ENCODE peak calls at places on chromosomes 1 and 21, in eight cellular contexts. P, Q, F, I, V, Z, R and Y are unnamed samples.
A peak's percentile ranks its signal among the peaks of the same experiment; 100 is the strongest.

GRCh38 chr1:197063212-197063611 is 3.8 kb downstream of the F13B start:
- DNase-seq in P (no peak), Q (no peak), F (no peak), I (no peak), V (no peak), Z (no peak), R (no peak), Y (no peak)

GRCh38 chr1:37556712-37557196 is at the start of gene DNALI1:
- DNase-seq in P (peak; percentile 34), Q (peak; percentile 82), F (peak; percentile 89), I (peak; percentile 85), V (peak; percentile 96), Z (peak; percentile 82), R (peak; percentile 79), Y (peak; percentile 91)

GRCh38 chr1:240190881-240191385 is 99.2 kb downstream of the FMN2 start:
- DNase-seq in P (peak; percentile 88), Q (no peak), F (peak; percentile 67), I (no peak), V (no peak), Z (peak; percentile 15), R (no peak), Y (no peak)

GRCh38 chr1:225888898-225889690 is at the start of gene LEFTY1:
- DNase-seq in P (no peak), Q (no peak), F (no peak), I (peak; percentile 83), V (no peak), Z (peak; percentile 73), R (peak; percentile 74), Y (no peak)

GRCh38 chr1:206461602-206462455 is 8.4 kb upstream of the IKBKE start:
- DNase-seq in P (peak; percentile 97), Q (no peak), F (peak; percentile 81), I (peak; percentile 85), V (no peak), Z (peak; percentile 82), R (no peak), Y (peak; percentile 79)

GRCh38 chr1:27113861-27114260 is 41.1 kb downstream of the SLC9A1 start:
- DNase-seq in P (no peak), Q (no peak), F (no peak), I (no peak), V (no peak), Z (no peak), R (no peak), Y (no peak)

GRCh38 chr1:34796990-34797389 is 4.2 kb downstream of the GJA4 start:
- DNase-seq in P (no peak), Q (no peak), F (no peak), I (no peak), V (no peak), Z (no peak), R (no peak), Y (no peak)

GRCh38 chr1:100433563-100433962 is 81.3 kb downstream of the CDC14A start:
- DNase-seq in P (peak; percentile 29), Q (no peak), F (no peak), I (no peak), V (no peak), Z (no peak), R (no peak), Y (no peak)

GRCh38 chr1:198168180-198168579 is 11.4 kb downstream of the NEK7 start:
- DNase-seq in P (no peak), Q (no peak), F (no peak), I (no peak), V (no peak), Z (no peak), R (no peak), Y (no peak)

GRCh38 chr1:93205892-93206566 is 25.5 kb downstream of the CCDC18 start:
- DNase-seq in P (no peak), Q (no peak), F (no peak), I (no peak), V (no peak), Z (no peak), R (no peak), Y (no peak)

GRCh38 chr1:31701137-31701736 is 2.6 kb downstream of the COL16A1 start:
- DNase-seq in P (peak; percentile 96), Q (peak; percentile 89), F (peak; percentile 99), I (peak; percentile 81), V (peak; percentile 91), Z (peak; percentile 80), R (peak; percentile 78), Y (peak; percentile 81)

GRCh38 chr1:63794354-63794753 is 20.5 kb downstream of the ROR1 start:
- DNase-seq in P (no peak), Q (no peak), F (no peak), I (no peak), V (no peak), Z (no peak), R (no peak), Y (no peak)

GRCh38 chr1:157199421-157199755 is 61.2 kb upstream of the ETV3 start:
- DNase-seq in P (no peak), Q (no peak), F (no peak), I (no peak), V (no peak), Z (no peak), R (no peak), Y (no peak)

GRCh38 chr21:40115775-40116174 is 248.5 kb downstream of the PCP4 start:
- DNase-seq in P (no peak), Q (no peak), F (no peak), I (no peak), V (no peak), Z (no peak), R (no peak), Y (no peak)

GRCh38 chr1:39378377-39378776 is 113.1 kb upstream of the BMP8A start:
- DNase-seq in P (peak; percentile 74), Q (no peak), F (no peak), I (peak; percentile 52), V (no peak), Z (peak; percentile 25), R (no peak), Y (no peak)

GRCh38 chr1:23216771-23217420 is 406 bp downstream of the HTR1D start:
- DNase-seq in P (no peak), Q (no peak), F (no peak), I (peak; percentile 34), V (no peak), Z (no peak), R (no peak), Y (no peak)

GRCh38 chr1:1778827-1779675 is 781 bp upstream of the NADK start:
- DNase-seq in P (peak; percentile 90), Q (peak; percentile 80), F (no peak), I (peak; percentile 93), V (peak; percentile 81), Z (peak; percentile 95), R (peak; percentile 97), Y (peak; percentile 88)

GRCh38 chr1:215518594-215518993 is 48.5 kb upstream of the KCTD3 start:
- DNase-seq in P (no peak), Q (no peak), F (no peak), I (no peak), V (no peak), Z (no peak), R (no peak), Y (no peak)

GRCh38 chr1:43221256-43221778 is 48.5 kb upstream of the TMEM125 start:
- DNase-seq in P (no peak), Q (no peak), F (no peak), I (no peak), V (no peak), Z (no peak), R (no peak), Y (no peak)

GRCh38 chr1:43222876-43223275 is 46.9 kb upstream of the TMEM125 start:
- DNase-seq in P (no peak), Q (no peak), F (no peak), I (no peak), V (no peak), Z (no peak), R (no peak), Y (no peak)

GRCh38 chr1:43229831-43230780 is 39.7 kb upstream of the TMEM125 start:
- DNase-seq in P (no peak), Q (no peak), F (no peak), I (no peak), V (no peak), Z (no peak), R (no peak), Y (no peak)

GRCh38 chr1:43227138-43227836 is 42.5 kb upstream of the TMEM125 start:
- DNase-seq in P (peak; percentile 89), Q (peak; percentile 76), F (peak; percentile 81), I (peak; percentile 89), V (peak; percentile 85), Z (peak; percentile 89), R (peak; percentile 69), Y (peak; percentile 85)

DNA sequence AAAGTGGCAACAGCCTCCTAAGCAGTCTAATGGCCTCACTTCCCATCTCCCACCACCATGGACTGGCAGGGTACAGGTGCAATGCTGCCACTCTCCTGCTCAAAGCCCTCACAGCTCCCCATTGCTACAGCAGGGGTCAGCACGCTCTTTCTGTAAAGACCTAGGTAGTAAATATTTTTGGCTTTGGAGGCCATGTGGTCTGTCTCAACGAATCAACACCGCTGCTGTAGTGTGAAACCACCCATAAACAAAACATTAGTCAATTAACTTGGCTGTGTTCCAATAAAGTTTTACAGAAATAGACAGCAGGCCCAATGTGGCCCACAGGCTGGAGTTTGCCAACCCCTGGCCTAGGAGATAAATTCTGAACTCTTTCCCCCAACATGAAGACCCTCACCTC is 44.6 kb upstream of the TMEM125 start:
- DNase-seq in P (peak; percentile 40), Q (no peak), F (no peak), I (no peak), V (no peak), Z (no peak), R (no peak), Y (no peak)
- TF ChIP-seq CTCF in P (peak; percentile 28), Q (no peak), F (no peak), I (no peak), V (no peak), Z (no peak), R (no peak), Y (no peak)

DNA sequence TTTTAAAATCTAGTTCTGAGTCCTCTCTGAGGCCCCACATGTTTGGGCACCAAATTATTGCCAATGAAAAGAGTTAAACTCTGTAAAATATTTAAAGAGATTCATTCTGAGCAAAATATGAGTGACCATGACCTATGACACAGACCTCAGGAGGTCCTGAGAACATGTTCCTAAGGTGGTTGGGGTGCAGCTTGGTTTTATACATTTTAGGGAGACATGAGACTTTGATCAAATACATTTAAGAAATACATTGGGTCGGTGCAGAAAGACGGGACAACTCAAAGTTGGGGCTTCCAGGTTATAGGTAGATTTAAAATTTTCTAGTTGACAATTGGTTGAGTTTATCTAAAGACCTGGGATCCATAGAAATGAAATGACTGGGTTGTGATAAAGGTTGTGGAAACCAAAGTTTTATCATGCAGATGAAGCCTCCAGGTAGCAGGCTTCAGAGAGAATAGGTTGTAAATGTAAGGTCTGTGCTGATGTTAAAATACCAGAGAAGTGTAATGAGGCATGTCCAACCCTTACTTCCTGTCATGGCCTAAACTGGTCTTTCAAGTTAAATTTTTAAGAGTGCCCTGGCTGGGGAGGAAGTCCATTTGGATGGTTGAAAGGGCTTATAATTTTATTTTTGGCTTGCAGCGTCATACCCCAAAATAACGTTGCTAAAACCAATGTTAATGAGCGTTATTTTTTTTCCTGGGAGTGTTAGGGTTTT is 274.9 kb downstream of the NUF2 start:
- DNase-seq in P (peak; percentile 34), Q (no peak), F (no peak), I (no peak), V (no peak), Z (no peak), R (no peak), Y (no peak)
- H3K9me3 ChIP-seq in P (peaks cover 8% of the 10 kb centered on the region), Q (no peaks in the 10 kb centered on the region), F (no peaks in the 10 kb centered on the region), I (no peaks in the 10 kb centered on the region), V (no peaks in the 10 kb centered on the region), Z (no peaks in the 10 kb centered on the region), R (no peaks in the 10 kb centered on the region), Y (peaks cover 5% of the 10 kb centered on the region)

GRCh38 chr1:208036177-208036808 is 125.4 kb upstream of the CD34 start:
- DNase-seq in P (peak; percentile 68), Q (no peak), F (no peak), I (no peak), V (no peak), Z (no peak), R (no peak), Y (no peak)
- TF ChIP-seq CTCF in P (peak; percentile 68), Q (peak; percentile 47), F (no peak), I (no peak), V (no peak), Z (peak; percentile 5), R (no peak), Y (no peak)

GRCh38 chr1:248703674-248704073 is 1.1 kb upstream of the OR14I1 start:
- DNase-seq in P (no peak), Q (no peak), F (no peak), I (no peak), V (no peak), Z (no peak), R (no peak), Y (no peak)
- H3K9me3 ChIP-seq in P (peaks cover 6% of the 10 kb centered on the region), Q (no peaks in the 10 kb centered on the region), F (no peaks in the 10 kb centered on the region), I (no peaks in the 10 kb centered on the region), V (no peaks in the 10 kb centered on the region), Z (no peaks in the 10 kb centered on the region), R (no peaks in the 10 kb centered on the region), Y (peaks cover 1% of the 10 kb centered on the region)